ENCODE peak calls at places on chromosomes 4 and X, in seven cellular contexts. H, W, K, P, B, V and G are unnamed samples.

GRCh38 chrX:40012800-40013682 is 84.7 kb downstream of the BCOR start:
- DNase-seq in V (peak), K (peak), B (peak), W (peak), H (peak), P (no peak), G (peak)

GRCh38 chrX:789096-789495 is 158.5 kb downstream of the SHOX start:
- DNase-seq in K (no peak), B (no peak), H (no peak), W (no peak), V (no peak), P (no peak), G (no peak)

GRCh38 chrX:140762061-140762460 is 52.5 kb downstream of the LINC00632 start:
- DNase-seq in P (no peak), H (peak), V (no peak), B (peak), W (peak), K (peak), G (peak)

GRCh38 chr4:28918871-28919270 is 1801.3 kb upstream of the PCDH7 start:
- DNase-seq in K (no peak), B (no peak), W (no peak), H (no peak), P (no peak), V (no peak), G (no peak)

GRCh38 chr4:148026022-148026421 is 294.1 kb downstream of the ARHGAP10 start:
- DNase-seq in P (no peak), W (no peak), V (no peak), K (no peak), B (peak), H (no peak), G (no peak)

GRCh38 chr4:36256398-36256828 is 12.1 kb upstream of the ARAP2 start:
- DNase-seq in H (peak), B (no peak), V (no peak), W (peak), K (no peak), P (no peak), G (no peak)

GRCh38 chrX:40132751-40133150 is 35.0 kb upstream of the BCOR start:
- DNase-seq in V (peak), B (peak), K (no peak), W (no peak), H (no peak), P (no peak), G (peak)

GRCh38 chr4:129747756-129748155 is 651.8 kb downstream of the C4orf33 start:
- DNase-seq in K (no peak), W (no peak), B (no peak), V (no peak), P (no peak), H (no peak), G (no peak)

GRCh38 chr4:120857312-120857711 is 65.2 kb downstream of the PRDM5 start:
- DNase-seq in W (no peak), B (peak), P (no peak), H (no peak), K (no peak), V (no peak), G (no peak)

GRCh38 chrX:97846228-97846627 is 962.5 kb downstream of the RPA4 start:
- DNase-seq in H (no peak), P (no peak), K (no peak), W (no peak), V (no peak), B (no peak), G (no peak)

GRCh38 chrX:13936804-13937203 is 92.9 kb downstream of the GEMIN8 start:
- DNase-seq in V (no peak), K (no peak), W (no peak), H (no peak), B (no peak), P (no peak), G (no peak)

GRCh38 chr4:138964716-138965426 is 50.7 kb upstream of the NOCT start:
- DNase-seq in P (no peak), K (no peak), V (no peak), B (no peak), W (no peak), H (no peak), G (peak)

GRCh38 chr4:171157462-171158082 is 655.6 kb upstream of the GALNTL6 start:
- DNase-seq in K (no peak), H (no peak), B (no peak), P (no peak), V (no peak), W (no peak), G (no peak)

GRCh38 chrX:118976599-118977340 is 2.4 kb downstream of the LONRF3 start:
- DNase-seq in V (no peak), H (peak), W (peak), P (no peak), B (peak), K (no peak), G (no peak)

GRCh38 chr4:181418491-181418890 is 824.7 kb upstream of the TENM3 start:
- DNase-seq in W (no peak), P (no peak), K (no peak), H (no peak), V (no peak), B (no peak), G (no peak)

GRCh38 chr4:25013756-25014737 is 16.7 kb downstream of the LGI2 start:
- DNase-seq in B (no peak), H (no peak), V (no peak), W (no peak), P (no peak), K (no peak), G (no peak)

GRCh38 chrX:18674417-18674787 is 2.5 kb upstream of the RS1 start:
- DNase-seq in V (peak), P (no peak), H (no peak), W (peak), B (no peak), K (no peak), G (peak)

GRCh38 chr4:98148856-98149255 is 5.6 kb upstream of the STPG2 start:
- DNase-seq in W (no peak), V (no peak), K (no peak), H (no peak), P (no peak), B (no peak), G (no peak)

GRCh38 chr4:6884341-6884870 is 25.2 kb upstream of the TBC1D14 start:
- DNase-seq in B (peak), V (no peak), H (no peak), K (no peak), P (no peak), W (no peak), G (peak)

GRCh38 chr4:165294907-165295306 is 32.6 kb upstream of the MSMO1 start:
- DNase-seq in K (peak), H (no peak), P (no peak), W (no peak), V (no peak), B (no peak), G (no peak)

GRCh38 chrX:109537324-109537665 is 651 bp downstream of the NXT2 start:
- DNase-seq in B (peak), P (no peak), K (no peak), H (no peak), V (no peak), W (no peak), G (peak)

GRCh38 chr4:8710416-8710815 is 117.9 kb downstream of the CPZ start:
- DNase-seq in P (no peak), V (no peak), B (no peak), W (no peak), H (no peak), K (no peak), G (no peak)

GRCh38 chr4:83320548-83320947 is 14.1 kb downstream of the HPSE start:
- DNase-seq in W (peak), K (no peak), V (peak), B (peak), H (peak), P (no peak), G (peak)